ENCODE peak calls at places on chromosomes 12 and 14, in four cellular contexts. C, R, E and W are unnamed samples.

GRCh38 chr12:102885043-102885932 is 31.8 kb downstream of the PAH start:
- DNase-seq in C (no peak), R (no peak), E (no peak), W (no peak)

GRCh38 chr12:122917508-122918227 is 21.7 kb upstream of the VPS37B start:
- DNase-seq in C (peak), R (no peak), E (peak), W (no peak)

GRCh38 chr12:93137656-93138612 is 208.8 kb upstream of the EEA1 start:
- DNase-seq in C (peak), R (no peak), E (no peak), W (no peak)

GRCh38 chr12:57086951-57087688 is 1.8 kb upstream of the NAB2 start:
- DNase-seq in C (peak), R (no peak), E (peak), W (peak)

GRCh38 chr12:84077692-84078091 is 834.9 kb downstream of the SLC6A15 start:
- DNase-seq in C (no peak), R (no peak), E (no peak), W (no peak)

GRCh38 chr12:131001493-131001892 is 47.8 kb downstream of the ADGRD1 start:
- DNase-seq in C (no peak), R (no peak), E (no peak), W (no peak)

GRCh38 chr12:2503762-2504161 is 291.0 kb upstream of the FKBP4 start:
- DNase-seq in C (no peak), R (no peak), E (peak), W (no peak)

GRCh38 chr12:82089369-82090121 is 268.6 kb downstream of the CCDC59 start:
- DNase-seq in C (no peak), R (no peak), E (no peak), W (no peak)

GRCh38 chr14:84806627-84807026 is 723.3 kb upstream of the FLRT2 start:
- DNase-seq in C (no peak), R (no peak), E (no peak), W (no peak)

GRCh38 chr14:21915814-21916213 is 242.2 kb upstream of the OR4E1 start:
- DNase-seq in C (no peak), R (no peak), E (no peak), W (no peak)

GRCh38 chr12:51275088-51275487 is 4.9 kb upstream of the SMAGP start:
- DNase-seq in C (no peak), R (no peak), E (no peak), W (no peak)

GRCh38 chr14:75200451-75200850 is 24.0 kb upstream of the TMED10 start:
- DNase-seq in C (peak), R (no peak), E (no peak), W (no peak)

GRCh38 chr12:76312314-76312713 is 35.9 kb downstream of the BBS10 start:
- DNase-seq in C (no peak), R (no peak), E (no peak), W (no peak)

GRCh38 chr12:49904601-49905000 is 901 bp upstream of the FAIM2 start:
- DNase-seq in C (no peak), R (no peak), E (no peak), W (no peak)

GRCh38 chr14:58598028-58598850 is 39.5 kb upstream of the DACT1 start:
- DNase-seq in C (no peak), R (no peak), E (no peak), W (no peak)

GRCh38 chr12:52262286-52262685 is 12.2 kb upstream of the KRT86 start:
- DNase-seq in C (no peak), R (no peak), E (no peak), W (no peak)

GRCh38 chr14:25349269-25349668 is 299.3 kb upstream of the STXBP6 start:
- DNase-seq in C (no peak), R (no peak), E (no peak), W (no peak)

GRCh38 chr12:45244561-45245348 is 28.9 kb downstream of the ANO6 start:
- DNase-seq in C (no peak), R (no peak), E (no peak), W (no peak)

GRCh38 chr12:28415755-28416154 is 225.5 kb downstream of the CCDC91 start:
- DNase-seq in C (no peak), R (no peak), E (no peak), W (no peak)

GRCh38 chr12:6852651-6853354 is 853 bp downstream of the USP5 start:
- DNase-seq in C (no peak), R (no peak), E (no peak), W (no peak)

GRCh38 chr12:6851921-6852650 is at the start of gene USP5:
- DNase-seq in C (peak), R (peak), E (peak), W (peak)

GRCh38 chr12:6855322-6855721 is 3.4 kb downstream of the USP5 start:
- DNase-seq in C (no peak), R (no peak), E (no peak), W (no peak)

GRCh38 chr12:6853626-6854025 is 1.7 kb downstream of the USP5 start:
- DNase-seq in C (no peak), R (no peak), E (no peak), W (no peak)

DNA sequence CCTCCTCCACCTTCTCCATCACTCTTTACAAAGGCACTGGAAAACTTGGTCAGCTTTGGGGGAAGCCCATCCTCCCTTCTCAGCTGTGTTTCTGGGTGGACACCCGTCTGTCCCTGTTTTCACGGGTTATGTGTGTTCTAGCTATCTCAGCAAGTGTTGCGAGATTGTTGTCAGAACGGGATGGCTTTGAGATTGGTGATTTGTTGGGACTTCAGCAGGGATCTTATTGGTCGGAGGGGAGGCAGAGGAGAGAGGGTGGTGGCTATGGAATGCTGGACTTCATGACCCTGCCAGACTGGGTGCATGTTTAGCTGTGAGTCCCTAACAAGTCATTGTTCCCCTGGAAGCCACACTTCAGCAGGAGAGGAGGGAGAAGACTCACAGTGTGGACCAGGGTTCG is 2.1 kb downstream of the USP5 start:
- DNase-seq in C (no peak), R (no peak), E (no peak), W (no peak)
- H3K27ac ChIP-seq in C (no peak), R (no peak), E (no peak), W (peak)

DNA sequence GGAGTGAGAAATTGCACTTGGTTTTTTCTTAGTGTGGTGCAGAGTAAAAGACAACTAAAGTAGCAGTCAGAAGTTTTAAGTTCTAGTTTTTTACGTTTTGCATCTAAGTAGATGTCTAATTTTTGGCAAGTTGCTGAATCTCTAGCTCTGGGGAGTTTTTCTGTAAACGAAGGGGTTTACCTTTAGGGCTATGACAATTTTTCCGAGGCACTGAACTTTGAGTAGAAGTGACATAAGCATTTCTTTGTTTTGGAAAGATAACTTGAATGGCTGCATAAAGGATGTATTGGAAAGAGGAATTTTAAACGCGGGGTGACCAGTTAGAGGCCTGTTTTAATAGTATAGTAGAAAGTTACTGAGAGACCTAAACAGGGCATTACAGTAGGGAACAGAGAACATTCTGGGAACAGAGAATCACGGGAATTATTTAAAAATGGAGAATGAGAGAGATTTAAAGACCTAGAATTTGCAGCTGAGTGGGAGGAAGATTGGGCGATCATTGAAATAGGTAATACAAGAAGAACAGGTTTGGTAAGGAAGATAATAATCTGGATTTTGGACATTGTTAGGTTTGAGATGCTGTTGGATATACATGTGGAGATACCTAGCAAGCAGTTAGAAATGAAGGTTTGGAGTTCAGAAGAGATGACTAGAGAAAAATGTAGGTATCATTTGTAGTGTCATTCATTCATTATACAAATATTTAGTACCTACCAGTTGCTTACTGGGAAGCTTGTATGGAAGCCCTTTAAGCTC is 1.2 kb downstream of the ZNF410 start:
- DNase-seq in C (no peak), R (no peak), E (no peak), W (peak)
- H3K4me3 ChIP-seq in C (peak), R (no peak), E (peak), W (peak)

DNA sequence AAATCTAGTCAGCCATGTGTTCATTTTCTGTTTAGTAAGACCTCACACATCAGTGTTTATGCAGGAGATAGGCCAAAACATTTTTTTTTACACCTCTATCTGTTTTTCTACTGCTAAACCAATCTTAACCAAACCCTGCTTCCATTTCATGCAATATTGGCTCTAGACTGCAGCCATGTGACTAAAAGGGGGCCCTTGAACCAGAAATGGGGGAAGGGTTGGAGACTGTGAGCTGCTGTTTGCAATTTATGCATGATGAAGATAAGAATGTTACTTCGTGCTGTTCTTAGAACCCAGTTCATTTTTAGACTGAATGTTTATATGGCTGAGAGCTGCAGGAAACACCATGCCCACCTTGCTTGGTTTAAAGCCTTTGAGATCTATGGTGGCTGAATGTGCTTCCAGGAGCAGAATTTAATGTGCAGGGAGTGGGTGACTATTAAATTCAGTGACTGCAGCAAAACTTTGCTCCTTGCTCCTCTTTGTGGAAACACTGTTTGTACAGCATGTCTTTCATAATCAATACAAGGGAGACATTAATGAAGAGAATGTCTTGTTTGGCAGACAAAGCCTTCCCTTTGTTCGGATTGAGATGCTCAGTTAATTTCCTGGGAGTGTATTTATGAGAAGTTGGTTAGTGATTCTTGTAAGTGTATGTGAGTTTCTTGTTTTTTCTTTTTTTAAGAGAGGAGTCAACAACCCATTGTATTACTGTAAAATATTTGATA is 53.6 kb downstream of the CHST11 start:
- DNase-seq in C (no peak), R (no peak), E (no peak), W (no peak)
- H3K27ac ChIP-seq in C (no peak), R (no peak), E (no peak), W (no peak)

DNA sequence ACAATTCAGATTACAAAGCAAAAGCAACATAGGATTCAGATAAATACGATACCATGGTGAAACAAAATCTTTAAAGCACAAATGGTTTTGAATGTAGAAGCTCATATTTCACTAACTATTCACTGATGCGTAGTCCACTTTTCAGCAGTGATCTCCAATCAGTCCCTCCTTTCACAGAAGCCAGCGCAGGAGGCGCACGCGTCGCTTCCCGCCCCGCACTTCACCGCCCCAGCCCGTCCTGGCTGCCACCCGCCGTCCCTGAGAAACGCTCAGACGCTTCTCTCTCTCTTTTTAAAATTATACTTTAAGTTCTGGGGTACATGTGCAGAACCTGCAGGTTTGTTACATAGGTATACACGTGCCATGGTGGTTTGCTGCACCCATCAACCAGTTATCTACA is 19.8 kb upstream of the CHFR start:
- DNase-seq in C (no peak), R (no peak), E (no peak), W (no peak)
- H3K4me3 ChIP-seq in C (peak), R (no peak), E (peak), W (no peak)

GRCh38 chr12:12334710-12335040 is 15.4 kb downstream of the MANSC1 start:
- DNase-seq in C (no peak), R (no peak), E (no peak), W (no peak)

GRCh38 chr12:12333407-12333831 is 16.6 kb downstream of the MANSC1 start:
- DNase-seq in C (no peak), R (no peak), E (no peak), W (no peak)

GRCh38 chr12:12331244-12331771 is 18.7 kb downstream of the MANSC1 start:
- DNase-seq in C (no peak), R (no peak), E (no peak), W (no peak)

GRCh38 chr12:12333980-12334709 is 15.9 kb downstream of the MANSC1 start:
- DNase-seq in C (no peak), R (no peak), E (peak), W (peak)

DNA sequence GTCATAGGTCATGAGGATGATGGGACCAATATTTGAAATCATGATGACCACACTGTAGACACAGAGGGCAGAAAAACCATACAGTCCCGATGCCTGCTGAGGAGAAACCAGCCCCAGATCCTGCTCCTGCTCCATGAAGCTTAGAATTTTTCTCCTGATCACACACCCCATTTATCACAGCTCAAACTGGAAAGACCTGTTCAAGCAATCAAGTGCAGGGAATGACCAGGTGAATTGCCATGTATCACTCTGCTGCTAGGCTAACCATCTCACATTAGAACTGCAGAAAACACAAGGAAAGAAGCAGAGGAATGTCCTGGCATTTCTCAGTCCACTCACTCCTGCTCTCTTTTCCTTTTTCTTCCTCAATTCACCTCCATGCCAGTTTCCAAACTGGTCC is 18.1 kb downstream of the MANSC1 start:
- DNase-seq in C (no peak), R (no peak), E (no peak), W (no peak)
- H3K27ac ChIP-seq in C (peak), R (no peak), E (no peak), W (no peak)